ENCODE peak calls at places on chromosomes 11 and 22, in eight cellular contexts. Q is mucosa of descending colon, T is suprapubic skin, B is neural progenitor cell, K is kidney epithelial cell, P is Caco-2, L is fibroblast of mammary gland, I is SK-N-SH. S is an unnamed sample.

GRCh38 chr11:67057410-67057757 is 737 bp downstream of the RHOD start:
- DNase-seq in Q (no peak), T (no peak), B (no peak), K (no peak), P (no peak), L (no peak), I (no peak), S (no peak)

GRCh38 chr11:28146123-28146751 is 38.0 kb downstream of the METTL15 start:
- DNase-seq in Q (no peak), T (no peak), B (peak; percentile 10), K (peak; percentile 90), P (no peak), L (peak; percentile 92), I (no peak), S (peak; percentile 83)

GRCh38 chr11:10379022-10379421 is 74.1 kb downstream of the ADM start:
- DNase-seq in Q (peak; percentile 32), T (no peak), B (peak; percentile 55), K (no peak), P (no peak), L (peak; percentile 45), I (no peak), S (peak; percentile 55)

GRCh38 chr22:20028855-20029549 is 8.1 kb downstream of the TANGO2 start:
- DNase-seq in Q (no peak), T (no peak), B (no peak), K (no peak), P (no peak), L (no peak), I (no peak), S (no peak)

GRCh38 chr22:40645579-40646197 is 9.2 kb upstream of the MRTFA start:
- DNase-seq in Q (no peak), T (no peak), B (no peak), K (no peak), P (no peak), L (no peak), I (no peak), S (no peak)

GRCh38 chr11:126669416-126669815 is 313.9 kb downstream of the ST3GAL4 start:
- DNase-seq in Q (no peak), T (no peak), B (no peak), K (peak; percentile 14), P (no peak), L (peak; percentile 52), I (no peak), S (peak; percentile 8)

GRCh38 chr22:27149886-27150529 is 492.6 kb downstream of the MIAT start:
- DNase-seq in Q (no peak), T (no peak), B (no peak), K (no peak), P (no peak), L (peak; percentile 3), I (no peak), S (no peak)

GRCh38 chr11:134176284-134176683 is 47.5 kb downstream of the NCAPD3 start:
- DNase-seq in Q (no peak), T (no peak), B (no peak), K (no peak), P (no peak), L (no peak), I (no peak), S (no peak)

GRCh38 chr11:5596611-5597201 is at the start of gene TRIM6:
- DNase-seq in Q (peak; percentile 43), T (peak; percentile 79), B (peak; percentile 79), K (no peak), P (peak; percentile 49), L (peak; percentile 52), I (no peak), S (peak; percentile 53)

GRCh38 chr11:70522613-70523311 is 124.4 kb downstream of the CTTN start:
- DNase-seq in Q (peak; percentile 28), T (no peak), B (peak; percentile 62), K (no peak), P (peak; percentile 32), L (no peak), I (peak; percentile 37), S (no peak)

GRCh38 chr11:70582886-70583641 is 184.7 kb downstream of the CTTN start:
- DNase-seq in Q (no peak), T (no peak), B (no peak), K (no peak), P (no peak), L (no peak), I (no peak), S (no peak)

GRCh38 chr22:30474683-30475424 is 3.0 kb upstream of the SEC14L3 start:
- DNase-seq in Q (no peak), T (no peak), B (no peak), K (no peak), P (no peak), L (no peak), I (no peak), S (no peak)

GRCh38 chr11:95324826-95325225 is 93.8 kb upstream of the SESN3 start:
- DNase-seq in Q (no peak), T (no peak), B (no peak), K (no peak), P (no peak), L (no peak), I (no peak), S (no peak)

GRCh38 chr11:88475991-88476418 is 138.5 kb upstream of the CTSC start:
- DNase-seq in Q (no peak), T (no peak), B (no peak), K (no peak), P (no peak), L (peak; percentile 56), I (no peak), S (no peak)

GRCh38 chr22:34308101-34308500 is 387.8 kb upstream of the LARGE1 start:
- DNase-seq in Q (no peak), T (no peak), B (no peak), K (no peak), P (no peak), L (no peak), I (no peak), S (no peak)

GRCh38 chr11:16359369-16359768 is 3.0 kb upstream of the SOX6 start:
- DNase-seq in Q (no peak), T (no peak), B (no peak), K (no peak), P (no peak), L (no peak), I (no peak), S (no peak)

GRCh38 chr11:107916671-107917241 is 11.5 kb upstream of the RAB39A start:
- DNase-seq in Q (peak; percentile 52), T (no peak), B (peak; percentile 75), K (no peak), P (no peak), L (peak; percentile 33), I (no peak), S (peak; percentile 36)

GRCh38 chr22:34976474-34976873 is 89.5 kb upstream of the ISX start:
- DNase-seq in Q (no peak), T (no peak), B (no peak), K (no peak), P (no peak), L (no peak), I (no peak), S (no peak)

GRCh38 chr11:13126430-13126829 is 117.3 kb downstream of the RASSF10 start:
- DNase-seq in Q (no peak), T (no peak), B (no peak), K (peak; percentile 99), P (no peak), L (peak; percentile 48), I (no peak), S (peak; percentile 83)

GRCh38 chr22:27518583-27519437 is 282.7 kb downstream of the MN1 start:
- DNase-seq in Q (no peak), T (no peak), B (peak; percentile 28), K (no peak), P (no peak), L (no peak), I (peak; percentile 76), S (peak; percentile 27)

DNA sequence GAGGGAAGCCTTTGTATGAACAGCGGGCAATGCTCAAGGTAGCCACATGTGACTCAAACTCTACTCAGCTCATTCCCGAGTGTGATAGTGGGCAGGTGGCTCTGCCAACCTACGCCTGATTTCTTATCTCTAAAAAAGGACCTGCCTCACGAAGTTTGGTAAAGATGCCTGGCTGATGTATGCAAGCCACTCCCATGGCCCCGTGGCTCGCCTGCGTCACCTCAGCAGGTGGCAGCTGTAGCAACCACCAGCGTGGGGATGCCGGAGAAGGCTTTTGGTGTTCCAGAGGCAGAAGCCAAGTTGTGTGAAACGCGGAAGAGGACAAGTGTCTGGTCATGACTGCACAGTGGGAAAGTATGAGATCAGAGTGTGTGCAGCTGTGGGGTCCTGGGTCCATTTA is 5.4 kb downstream of the FADS2 start:
- DNase-seq in Q (no peak), T (no peak), B (no peak), K (no peak), P (no peak), L (no peak), I (no peak), S (no peak)
- H3K4me3 ChIP-seq in Q (no peak overlapping the region), T (no peak overlapping the region), B (no peak overlapping the region), K (no peak overlapping the region), P (no peak overlapping the region), L (no peak overlapping the region), I (no peak overlapping the region), S (no peak overlapping the region)

GRCh38 chr11:93622043-93622442 is 39.4 kb upstream of the CEP295 start:
- DNase-seq in Q (peak; percentile 46), T (no peak), B (no peak), K (no peak), P (no peak), L (peak; percentile 7), I (no peak), S (no peak)
- TF ChIP-seq CTCF in Q (no peak), T (no peak), B (peak; percentile 12), K (no peak), P (peak; percentile 32), L (no peak), I (no peak), S (no peak)

GRCh38 chr11:83175815-83176214 is 17.7 kb upstream of the ANKRD42 start:
- DNase-seq in Q (no peak), T (no peak), B (no peak), K (no peak), P (no peak), L (no peak), I (no peak), S (no peak)

GRCh38 chr11:83172551-83172950 is 15.6 kb downstream of the PCF11 start:
- DNase-seq in Q (no peak), T (no peak), B (no peak), K (no peak), P (no peak), L (no peak), I (no peak), S (no peak)

GRCh38 chr11:83168756-83169155 is 11.8 kb downstream of the PCF11 start:
- DNase-seq in Q (no peak), T (no peak), B (no peak), K (no peak), P (no peak), L (no peak), I (no peak), S (no peak)

DNA sequence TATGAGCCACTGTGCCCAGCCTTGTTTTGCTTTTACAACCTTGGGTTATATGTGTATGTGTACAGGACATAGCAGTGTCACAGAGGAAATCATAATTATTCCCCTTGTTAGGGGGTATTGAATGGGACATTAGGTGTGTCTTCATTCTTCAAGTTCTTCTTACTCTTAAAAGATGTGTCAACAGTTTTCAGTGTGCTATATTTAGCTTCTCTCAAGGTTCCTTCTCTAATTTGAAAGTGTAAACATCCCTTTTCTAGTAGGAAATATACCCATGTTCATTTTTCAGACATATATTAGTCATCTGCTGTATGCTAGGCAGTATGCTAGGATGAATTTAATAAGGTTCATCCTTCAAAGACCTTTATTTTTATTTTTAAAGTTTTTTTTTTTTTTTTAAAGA is 17.1 kb downstream of the PCF11 start:
- DNase-seq in Q (no peak), T (no peak), B (no peak), K (no peak), P (no peak), L (no peak), I (no peak), S (no peak)
- H3K4me3 ChIP-seq in Q (no peak overlapping the region), T (no peak overlapping the region), B (no peak overlapping the region), K (no peak overlapping the region), P (no peak overlapping the region), L (no peak overlapping the region), I (no peak overlapping the region), S (no peak overlapping the region)

GRCh38 chr11:75096456-75097172 is at the start of gene OR2AT4:
- DNase-seq in Q (no peak), T (no peak), B (no peak), K (no peak), P (no peak), L (no peak), I (no peak), S (no peak)
- TF ChIP-seq CTCF in Q (no peak), T (no peak), B (no peak), K (no peak), P (no peak), L (no peak), I (no peak), S (no peak)

S was measured in fibroblast of pulmonary artery.